ENCODE peak calls at places on chromosomes 2 and 18, in four cellular contexts. V is psoas muscle, Q is A549, Y is IMR-90. S is an unnamed sample.

GRCh38 chr2:10086950-10087349 is 6.7 kb upstream of the CYS1 start:
- DNase-seq in Q (no peak), V (no peak), Y (peak), S (no peak)

GRCh38 chr2:173290046-173290445 is 64.6 kb upstream of the CDCA7 start:
- DNase-seq in Q (no peak), Y (peak), V (no peak), S (no peak)

GRCh38 chr2:67871696-67872320 is 191.0 kb downstream of the C1D start:
- DNase-seq in V (no peak), Y (peak), Q (no peak), S (no peak)

GRCh38 chr18:48548404-48548771 is 9.6 kb downstream of the CTIF start:
- DNase-seq in Q (no peak), V (peak), Y (no peak), S (no peak)

GRCh38 chr2:216412022-216412999 is at the start of gene SMARCAL1:
- DNase-seq in Y (peak), Q (peak), V (peak), S (peak)

GRCh38 chr2:212547716-212548458 is 9.3 kb upstream of the ERBB4 start:
- DNase-seq in Y (no peak), Q (no peak), V (no peak), S (no peak)

GRCh38 chr2:200523158-200523557 is 2.8 kb upstream of the SGO2 start:
- DNase-seq in Q (no peak), Y (no peak), V (no peak), S (no peak)

GRCh38 chr2:37802106-37802791 is 122.8 kb upstream of the RMDN2 start:
- DNase-seq in V (no peak), Y (peak), Q (peak), S (no peak)

GRCh38 chr2:63029058-63029457 is 21.6 kb upstream of the OTX1 start:
- DNase-seq in V (no peak), Y (peak), Q (no peak), S (no peak)

GRCh38 chr2:120912101-120912985 is 176.7 kb downstream of the GLI2 start:
- DNase-seq in V (peak), Y (peak), Q (peak), S (no peak)

GRCh38 chr2:97761192-97761591 is 47.8 kb downstream of the ZAP70 start:
- DNase-seq in V (no peak), Q (no peak), Y (no peak), S (no peak)

GRCh38 chr18:49563130-49563540 is 1.3 kb downstream of the LIPG start:
- DNase-seq in Y (no peak), Q (no peak), V (no peak), S (no peak)

GRCh38 chr18:22314001-22314400 is 103.7 kb downstream of the CTAGE1 start:
- DNase-seq in Q (no peak), Y (peak), V (no peak), S (no peak)

GRCh38 chr2:108927936-108928659 is 60.9 kb downstream of the EDAR start:
- DNase-seq in V (no peak), Y (peak), Q (peak), S (no peak)

GRCh38 chr2:23385351-23385747 is 370 bp downstream of the KLHL29 start:
- DNase-seq in Y (peak), V (peak), Q (peak), S (no peak)

GRCh38 chr18:28095631-28096030 is 81.3 kb downstream of the CDH2 start:
- DNase-seq in Y (no peak), V (no peak), Q (no peak), S (no peak)

GRCh38 chr2:118697771-118698170 is 149.7 kb downstream of the EN1 start:
- DNase-seq in V (no peak), Q (no peak), Y (no peak), S (no peak)

GRCh38 chr2:211495339-211495738 is 938.9 kb downstream of the CPS1 start:
- DNase-seq in Q (no peak), Y (no peak), V (no peak), S (no peak)

GRCh38 chr2:46135936-46136335 is 161.3 kb upstream of the EPAS1 start:
- DNase-seq in V (no peak), Y (peak), Q (no peak), S (no peak)

GRCh38 chr2:26363323-26363722 is 16.7 kb upstream of the ADGRF3 start:
- DNase-seq in V (no peak), Q (no peak), Y (peak), S (no peak)

GRCh38 chr2:54590216-54590961 is 133.1 kb upstream of the EML6 start:
- DNase-seq in Y (no peak), V (no peak), Q (no peak), S (no peak)

GRCh38 chr18:361941-362913 is 94.4 kb upstream of the THOC1 start:
- DNase-seq in V (peak), Q (no peak), Y (peak), S (no peak)

GRCh38 chr2:6694555-6694954 is 171.2 kb downstream of the CMPK2 start:
- DNase-seq in V (no peak), Y (no peak), Q (no peak), S (no peak)

GRCh38 chr2:2657121-2657962 is 326.3 kb upstream of the MYT1L start:
- DNase-seq in V (no peak), Q (no peak), Y (no peak), S (no peak)

GRCh38 chr18:68925268-68925667 is 127.4 kb downstream of the CCDC102B start:
- DNase-seq in Q (no peak), Y (no peak), V (no peak), S (no peak)

GRCh38 chr18:62329676-62330454 is 4.8 kb downstream of the TNFRSF11A start:
- DNase-seq in Q (no peak), V (no peak), Y (peak), S (no peak)

GRCh38 chr2:223604231-223604630 is 2.1 kb upstream of the SCG2 start:
- DNase-seq in V (no peak), Y (no peak), Q (no peak), S (no peak)

GRCh38 chr18:75104483-75104882 is 104.5 kb downstream of the PTGR3 start:
- DNase-seq in V (no peak), Y (no peak), Q (no peak), S (no peak)

GRCh38 chr2:69546646-69547045 is 96.9 kb downstream of the AAK1 start:
- DNase-seq in Q (no peak), Y (no peak), V (no peak), S (no peak)

GRCh38 chr2:60976875-60977561 is 40.5 kb upstream of the PEX13 start:
- DNase-seq in Y (no peak), V (no peak), Q (no peak), S (no peak)

GRCh38 chr2:72952110-72952823 is 34.9 kb downstream of the EMX1 start:
- DNase-seq in Q (no peak), Y (no peak), V (no peak), S (no peak)

GRCh38 chr2:99488999-99489757 is 639 bp downstream of the REV1 start:
- DNase-seq in V (peak), Y (peak), Q (peak), S (peak)

GRCh38 chr2:200408428-200409311 is 101.2 kb downstream of the KCTD18 start:
- DNase-seq in Y (peak), Q (peak), V (no peak), S (no peak)

GRCh38 chr2:101860782-101861181 is 131.0 kb upstream of the IL1R2 start:
- DNase-seq in Q (no peak), Y (no peak), V (no peak), S (no peak)

GRCh38 chr18:79373736-79374135 is 22.0 kb upstream of the NFATC1 start:
- DNase-seq in V (no peak), Q (no peak), Y (no peak), S (no peak)

GRCh38 chr2:145159676-145160075 is 639.8 kb upstream of the ZEB2 start:
- DNase-seq in Q (no peak), V (no peak), Y (no peak), S (no peak)

GRCh38 chr2:37614061-37614802 is 57.2 kb downstream of the CDC42EP3 start:
- DNase-seq in Q (no peak), V (no peak), Y (peak), S (no peak)

GRCh38 chr2:231450548-231450989 is 13.7 kb downstream of the NCL start:
- DNase-seq in V (no peak), Y (no peak), Q (no peak), S (no peak)

GRCh38 chr2:168180483-168180882 is 66.9 kb downstream of the STK39 start:
- DNase-seq in Y (no peak), V (no peak), Q (no peak), S (no peak)

GRCh38 chr2:176657391-176657790 is 388.1 kb downstream of the MTX2 start:
- DNase-seq in Q (no peak), Y (no peak), V (no peak), S (no peak)

GRCh38 chr18:57813245-57813644 is 10.1 kb upstream of the ATP8B1 start:
- DNase-seq in Q (peak), V (no peak), Y (peak), S (no peak)
- H3K27ac ChIP-seq in Q (peak), V (no peak), Y (peak), S (no peak)

DNA sequence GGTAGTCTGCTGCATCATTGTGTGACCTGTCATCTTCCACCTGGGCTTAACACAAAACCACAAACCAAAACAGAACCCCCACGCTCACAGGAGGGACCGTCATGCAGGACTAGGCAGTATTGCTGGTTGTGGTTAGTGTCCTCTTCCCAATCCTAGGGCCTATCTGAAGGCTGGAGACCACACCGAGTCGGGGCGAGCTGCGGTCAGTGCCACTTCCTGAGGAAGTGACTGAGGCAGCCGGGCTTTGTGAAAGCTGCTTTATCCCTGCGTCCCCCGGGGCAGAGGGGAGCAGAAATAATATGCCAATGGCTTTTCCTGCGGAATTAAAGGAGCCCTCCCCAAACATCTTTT is 22.9 kb downstream of the ZNF532 start:
- DNase-seq in Y (no peak), V (peak), Q (no peak), S (peak)
- H3K27ac ChIP-seq in Y (peak), V (peak), Q (peak), S (peak)

DNA sequence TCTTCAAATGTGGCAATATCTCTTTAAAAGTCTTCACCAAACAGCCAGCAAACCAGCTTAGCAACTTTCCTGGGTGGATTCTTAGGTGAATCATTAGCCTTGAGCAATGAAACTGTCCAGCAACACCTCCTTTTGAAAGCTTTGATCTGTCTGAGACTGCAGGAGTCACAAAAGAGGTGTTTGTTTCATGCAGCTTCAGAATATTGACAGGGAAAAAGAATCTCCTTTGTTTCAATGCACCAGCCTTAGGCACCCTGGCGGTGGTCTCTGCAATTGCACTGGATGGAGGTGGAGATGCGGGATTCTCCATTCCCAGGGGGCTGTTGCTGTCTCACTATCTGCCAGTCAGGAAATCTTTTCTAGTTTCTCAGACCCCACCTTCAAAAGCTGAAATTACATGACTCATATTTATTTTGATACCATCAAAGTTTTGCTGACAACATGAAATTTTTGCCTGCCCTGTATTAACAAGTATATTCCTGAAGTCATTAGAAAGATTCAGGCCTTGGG is 76.0 kb upstream of the DSG1 start:
- DNase-seq in Q (peak), V (no peak), Y (peak), S (no peak)
- H3K27ac ChIP-seq in Q (peak), V (no peak), Y (no peak), S (no peak)

GRCh38 chr2:64922482-64923384 is 66.5 kb upstream of the SLC1A4 start:
- DNase-seq in Q (no peak), V (no peak), Y (no peak), S (no peak)
- H3K27ac ChIP-seq in Q (no peak), V (no peak), Y (no peak), S (no peak)

DNA sequence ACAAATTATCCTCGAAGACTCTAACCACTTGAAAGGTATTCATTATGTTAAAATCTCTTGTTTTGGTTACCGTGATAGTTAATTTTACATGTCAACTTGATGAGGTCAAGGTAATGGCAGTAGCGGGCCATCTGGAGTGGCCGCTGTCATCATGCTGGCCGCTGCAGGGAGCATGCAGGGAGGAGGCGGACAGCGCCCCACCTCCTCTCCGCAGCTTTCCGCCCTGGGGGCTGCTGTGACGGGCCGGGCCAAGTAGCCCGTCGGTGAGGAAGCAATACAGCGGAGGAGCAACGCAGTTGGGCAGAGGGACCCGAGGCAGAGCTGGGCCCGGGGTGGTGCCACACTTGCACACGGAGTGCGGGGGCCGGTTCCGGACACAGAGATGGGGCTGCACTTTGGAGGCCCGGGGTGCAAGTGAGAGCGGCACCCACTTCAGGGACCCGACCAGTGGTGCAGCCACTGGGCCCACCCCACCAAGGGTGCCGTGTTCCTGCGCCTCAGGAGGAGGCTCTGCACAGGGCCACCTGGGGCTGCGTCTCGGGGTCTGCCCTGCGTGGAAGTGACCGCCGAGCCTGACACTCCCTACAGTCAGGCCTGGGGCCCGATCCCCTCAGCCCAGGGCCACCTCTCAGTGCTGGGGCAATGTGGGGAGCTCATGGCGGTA is 452.4 kb downstream of the LRATD1 start:
- DNase-seq in V (no peak), Y (no peak), Q (no peak), S (no peak)
- H3K27ac ChIP-seq in V (no peak), Y (no peak), Q (no peak), S (no peak)

GRCh38 chr2:240584486-240585031 is 2.0 kb upstream of the CAPN10 start:
- DNase-seq in Q (no peak), Y (no peak), V (peak), S (no peak)
- H3K27ac ChIP-seq in Q (no peak), Y (no peak), V (peak), S (no peak)

S was measured in substantia nigra.